ENCODE peak calls at places on chromosome 1, in five cellular contexts. A is heart left ventricle; S is neuronal stem cell; N is CD8-positive, alpha-beta T cell; D is PC-3. L is an unnamed sample. For H3K4me1, the result is how much of the 10 kb centered on the place peaks cover.

GRCh38 chr1:84387480-84388163 is 10.7 kb upstream of the DNASE2B start:
- DNase-seq in A (no peak), S (no peak), N (no peak), D (peak), L (no peak)

GRCh38 chr1:108050134-108050533 is 85.2 kb upstream of the VAV3 start:
- DNase-seq in A (peak), S (no peak), N (no peak), D (peak), L (no peak)

GRCh38 chr1:175649416-175649815 is 94.0 kb downstream of the TNR start:
- DNase-seq in A (no peak), S (no peak), N (no peak), D (no peak), L (no peak)

GRCh38 chr1:155983191-155984023 is 5.1 kb upstream of the ARHGEF2 start:
- DNase-seq in A (peak), S (no peak), N (no peak), D (peak), L (peak)

GRCh38 chr1:58082596-58082995 is 463.9 kb downstream of the OMA1 start:
- DNase-seq in A (no peak), S (no peak), N (no peak), D (no peak), L (peak)

GRCh38 chr1:15706751-15707150 is 22.6 kb downstream of the PLEKHM2 start:
- DNase-seq in A (no peak), S (no peak), N (no peak), D (no peak), L (no peak)

GRCh38 chr1:78840447-78841251 is 165.9 kb downstream of the ADGRL4 start:
- DNase-seq in A (peak), S (peak), N (no peak), D (peak), L (peak)

GRCh38 chr1:244221961-244222360 is 170.9 kb downstream of the ZBTB18 start:
- DNase-seq in A (no peak), S (no peak), N (no peak), D (no peak), L (peak)

GRCh38 chr1:234992065-234992464 is 136.6 kb downstream of the TOMM20 start:
- DNase-seq in A (no peak), S (no peak), N (no peak), D (no peak), L (no peak)

GRCh38 chr1:88088481-88088880 is 595.6 kb upstream of the PKN2 start:
- DNase-seq in A (peak), S (no peak), N (no peak), D (no peak), L (peak)

GRCh38 chr1:204443871-204444581 is 32.4 kb upstream of the PPP1R15B start:
- DNase-seq in A (no peak), S (no peak), N (no peak), D (peak), L (no peak)

GRCh38 chr1:212030936-212031528 is 4.3 kb downstream of the INTS7 start:
- DNase-seq in A (no peak), S (no peak), N (no peak), D (peak), L (no peak)

GRCh38 chr1:94327001-94327685 is 89.8 kb upstream of the ARHGAP29 start:
- DNase-seq in A (peak), S (peak), N (no peak), D (peak), L (peak)

GRCh38 chr1:229230893-229231753 is 39.8 kb upstream of the RAB4A start:
- DNase-seq in A (no peak), S (no peak), N (no peak), D (peak), L (peak)
- H3K4me3 ChIP-seq in A (no peak), S (no peak), N (no peak), D (no peak), L (no peak)

GRCh38 chr1:116414364-116414763 is 41.3 kb downstream of the ATP1A1 start:
- DNase-seq in A (no peak), S (no peak), N (no peak), D (no peak), L (no peak)

GRCh38 chr1:116413414-116413813 is 40.4 kb downstream of the ATP1A1 start:
- DNase-seq in A (no peak), S (no peak), N (no peak), D (no peak), L (no peak)

GRCh38 chr1:116416854-116417513 is 43.9 kb downstream of the ATP1A1 start:
- DNase-seq in A (no peak), S (no peak), N (no peak), D (no peak), L (no peak)

GRCh38 chr1:116415699-116416533 is 42.9 kb downstream of the ATP1A1 start:
- DNase-seq in A (peak), S (peak), N (no peak), D (no peak), L (peak)

GRCh38 chr1:116415200-116415698 is 42.2 kb downstream of the ATP1A1 start:
- DNase-seq in A (no peak), S (no peak), N (no peak), D (no peak), L (no peak)
- H3K4me1 ChIP-seq in A (under half), S (under half), N (under half), D (under half), L (under half)

DNA sequence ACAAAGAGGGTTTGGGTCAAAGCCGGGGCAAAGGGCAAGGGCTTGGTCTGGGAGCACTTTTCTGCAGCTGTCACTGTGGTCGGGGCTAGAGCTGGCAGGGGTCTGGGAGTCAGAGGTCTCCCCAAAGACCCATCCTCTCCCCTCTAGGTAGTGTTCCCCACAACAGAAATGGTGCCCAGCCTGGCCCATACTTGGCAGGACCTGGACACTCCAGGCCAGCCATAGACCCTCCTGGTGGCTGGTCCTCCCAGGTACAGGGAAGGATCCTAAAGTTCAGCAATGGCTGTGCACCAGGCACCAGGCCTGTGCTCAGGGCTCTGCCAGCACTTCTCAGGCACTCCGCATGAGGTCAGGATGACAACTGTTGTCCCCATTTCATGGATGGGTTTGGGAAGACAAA is 11.0 kb downstream of the ESPN start:
- DNase-seq in A (no peak), S (no peak), N (no peak), D (no peak), L (no peak)
- H3K4me3 ChIP-seq in A (no peak), S (no peak), N (no peak), D (no peak), L (no peak)

DNA sequence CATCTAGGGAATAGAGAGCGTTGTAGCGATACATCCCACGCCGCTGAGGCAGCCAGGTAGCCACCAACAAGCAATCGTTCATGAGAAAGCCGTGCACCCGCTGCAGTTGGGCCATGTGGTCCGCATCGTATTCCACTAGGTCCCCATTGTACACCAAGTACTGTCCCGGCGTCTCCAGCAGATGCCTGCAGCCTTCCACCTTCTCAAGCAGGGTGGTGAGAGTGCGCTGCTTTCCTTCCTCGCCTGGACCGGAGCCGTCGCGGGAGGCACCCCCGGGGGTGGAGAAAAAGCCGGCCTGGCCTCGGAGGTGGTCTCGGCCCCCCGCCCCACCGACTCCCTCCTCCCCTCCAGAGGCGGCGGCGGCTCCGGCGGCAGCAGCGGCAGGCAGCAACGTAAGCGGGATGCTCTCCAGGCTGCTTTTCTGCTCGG is 595 bp downstream of the EXOC8 start:
- DNase-seq in A (no peak), S (no peak), N (no peak), D (no peak), L (no peak)
- H3K4me1 ChIP-seq in A (under half), S (under half), N (half or more), D (under half), L (under half)

DNA sequence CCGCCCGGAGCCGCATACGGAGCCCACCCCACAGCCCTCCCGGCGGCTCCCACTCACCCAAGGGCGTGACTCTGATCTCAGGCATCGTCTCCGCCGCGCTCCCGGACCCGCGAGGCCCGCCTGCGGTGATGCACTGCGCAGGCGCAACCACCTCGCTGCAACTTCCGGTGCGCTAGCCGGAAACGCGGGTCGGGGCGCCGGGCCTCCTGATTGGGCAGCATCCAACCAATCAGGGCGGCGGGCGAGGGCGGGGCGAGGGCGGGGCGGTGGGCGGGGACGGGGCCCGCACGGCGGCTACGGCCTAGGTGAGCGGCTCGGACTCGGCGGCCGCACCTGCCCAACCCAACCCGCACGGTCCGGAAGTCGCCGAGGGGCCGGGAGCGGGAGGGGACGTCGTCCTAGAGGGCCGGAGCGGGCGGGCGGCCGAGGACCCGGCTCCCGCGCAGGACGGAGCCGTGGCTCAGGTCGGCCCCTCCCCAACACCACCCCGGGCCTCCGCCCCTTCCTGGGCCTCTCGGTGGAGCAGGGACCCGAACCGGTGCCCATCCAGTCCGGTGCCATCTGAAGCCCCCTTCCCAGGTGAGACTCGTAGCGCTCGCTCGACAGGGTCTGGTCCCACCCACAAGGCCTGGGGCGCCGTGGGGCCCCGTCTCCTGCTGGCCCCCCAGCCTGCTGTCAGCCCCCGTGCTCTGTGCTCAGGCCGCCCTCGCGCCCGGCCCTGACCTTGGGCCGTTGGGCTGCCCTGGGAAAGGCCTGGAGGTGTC is at the start of the genes CPTP and INTS11:
- DNase-seq in A (peak), S (peak), N (peak), D (peak), L (peak)
- H3K4me3 ChIP-seq in A (peak), S (peak), N (peak), D (peak), L (peak)

GRCh38 chr1:38773483-38773882 is 86.1 kb downstream of the RRAGC start:
- DNase-seq in A (no peak), S (no peak), N (no peak), D (no peak), L (no peak)

GRCh38 chr1:38775175-38775845 is 84.3 kb downstream of the RRAGC start:
- DNase-seq in A (no peak), S (no peak), N (no peak), D (no peak), L (no peak)

GRCh38 chr1:38776466-38776865 is 83.1 kb downstream of the RRAGC start:
- DNase-seq in A (no peak), S (no peak), N (no peak), D (no peak), L (no peak)

GRCh38 chr1:38772026-38772425 is 87.5 kb downstream of the RRAGC start:
- DNase-seq in A (no peak), S (no peak), N (no peak), D (no peak), L (no peak)

DNA sequence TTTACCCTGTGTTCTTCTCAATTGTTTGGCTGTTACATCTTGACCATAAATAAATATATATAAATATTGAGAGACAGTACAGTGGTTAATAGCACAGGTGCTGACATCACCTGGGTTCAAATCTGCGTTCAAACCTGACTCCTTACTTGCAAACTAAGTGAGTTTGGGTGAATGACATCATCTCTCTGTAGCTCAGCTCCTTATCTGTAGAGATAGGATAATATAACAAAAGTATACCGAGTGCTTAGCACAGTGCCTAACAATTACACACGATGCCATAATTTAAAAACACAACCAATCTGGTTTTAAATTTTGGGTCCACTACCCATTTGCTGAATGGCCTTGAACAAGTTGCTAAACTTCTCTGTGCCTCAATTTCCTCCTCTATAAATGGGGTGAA is 86.6 kb downstream of the RRAGC start:
- DNase-seq in A (no peak), S (no peak), N (no peak), D (no peak), L (no peak)
- H3K4me1 ChIP-seq in A (under half), S (under half), N (under half), D (under half), L (under half)

GRCh38 chr1:197903196-197903514 is 725 bp downstream of the C1orf53 start:
- DNase-seq in A (no peak), S (no peak), N (no peak), D (no peak), L (no peak)
- H3K4me3 ChIP-seq in A (peak), S (peak), N (peak), D (peak), L (peak)

DNA sequence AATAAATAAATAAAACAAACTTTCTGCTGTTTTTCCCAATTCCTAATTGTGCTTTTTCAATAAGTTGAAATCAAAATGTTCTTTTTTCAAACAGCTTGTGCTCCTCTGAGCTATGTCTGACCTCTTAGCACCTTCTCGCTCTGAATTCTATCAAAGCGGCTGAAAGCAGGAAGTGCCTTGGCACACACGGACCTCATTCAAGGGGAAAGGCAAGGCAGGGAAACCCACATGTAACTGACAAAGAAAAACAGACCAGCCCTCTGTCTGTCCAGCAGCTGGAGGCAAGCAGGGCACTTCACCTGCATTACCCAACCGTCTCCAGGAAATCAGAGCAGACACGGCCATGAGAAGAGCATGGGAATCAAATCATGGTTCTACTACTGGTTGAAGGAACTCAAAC is 56.7 kb downstream of the PLPP3 start:
- DNase-seq in A (peak), S (no peak), N (no peak), D (no peak), L (no peak)
- H3K4me1 ChIP-seq in A (under half), S (under half), N (under half), D (under half), L (under half)

GRCh38 chr1:60716472-60716871 is 365.9 kb upstream of the NFIA start:
- DNase-seq in A (no peak), S (no peak), N (no peak), D (no peak), L (no peak)

GRCh38 chr1:60715970-60716369 is 366.4 kb upstream of the NFIA start:
- DNase-seq in A (no peak), S (no peak), N (no peak), D (no peak), L (no peak)
- H3K4me3 ChIP-seq in A (no peak), S (no peak), N (no peak), D (no peak), L (no peak)

DNA sequence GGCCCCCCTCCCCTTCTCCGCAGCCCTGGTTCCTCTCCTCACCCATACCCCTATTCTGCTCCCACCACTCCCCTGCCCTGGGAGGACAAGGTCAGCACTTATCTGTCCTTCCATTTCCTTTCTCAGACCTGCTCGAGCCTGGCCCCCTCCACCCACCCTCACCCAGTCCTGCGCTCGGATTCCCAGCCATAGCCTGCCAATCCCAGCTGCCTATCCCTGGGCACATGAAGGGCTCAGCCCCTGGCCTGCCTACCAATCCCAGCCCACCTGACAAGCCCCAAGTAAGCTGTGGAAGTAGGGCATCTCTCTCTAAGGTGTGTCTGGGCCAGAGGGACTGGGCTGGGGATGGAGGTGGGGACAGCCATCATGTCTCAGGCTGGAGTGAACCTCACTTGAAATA is 5.4 kb downstream of the BLACAT1 start:
- DNase-seq in A (no peak), S (no peak), N (no peak), D (peak), L (peak)
- H3K4me1 ChIP-seq in A (under half), S (half or more), N (under half), D (under half), L (half or more)

L was measured in neural progenitor cell.